ENCODE peak calls at places on chromosomes 5 and 9, in eight cellular contexts. O is prostate gland, L is left ventricle myocardium inferior, I is mesendoderm, Q is substantia nigra, S is tibial nerve, G is lung, R is heart right ventricle. B is an unnamed sample.

GRCh38 chr5:132830436-132831094 is at the start of gene SHROOM1:
- DNase-seq in O (peak; percentile 54), L (peak; percentile 69), I (peak; percentile 69), Q (peak; percentile 25), S (no peak), G (peak; percentile 73), R (peak; percentile 66), B (no peak)

GRCh38 chr9:97861148-97861475 is 8.1 kb downstream of the FOXE1 start:
- DNase-seq in O (no peak), L (no peak), I (no peak), Q (no peak), S (no peak), G (no peak), R (no peak), B (no peak)

GRCh38 chr5:180070726-180071417 is 687 bp downstream of the RNF130 start:
- DNase-seq in O (peak; percentile 37), L (peak; percentile 40), I (peak; percentile 73), Q (no peak), S (no peak), G (peak; percentile 41), R (peak; percentile 61), B (no peak)

GRCh38 chr5:54390015-54390414 is 65.5 kb upstream of the HSPB3 start:
- DNase-seq in O (peak; percentile 76), L (no peak), I (peak; percentile 22), Q (peak; percentile 1), S (no peak), G (no peak), R (no peak), B (peak; percentile 94)

GRCh38 chr9:77547113-77547731 is 100.9 kb downstream of the GNA14 start:
- DNase-seq in O (no peak), L (no peak), I (no peak), Q (no peak), S (no peak), G (no peak), R (no peak), B (no peak)

GRCh38 chr5:154756871-154757646 is 1.9 kb downstream of the LARP1 start:
- DNase-seq in O (peak; percentile 37), L (peak; percentile 65), I (peak; percentile 61), Q (peak; percentile 44), S (peak; percentile 20), G (peak; percentile 52), R (peak; percentile 67), B (no peak)

GRCh38 chr9:19650292-19650691 is 138.5 kb downstream of the SLC24A2 start:
- DNase-seq in O (no peak), L (no peak), I (peak; percentile 60), Q (no peak), S (no peak), G (no peak), R (no peak), B (no peak)

GRCh38 chr9:115952667-115953316 is 200.8 kb upstream of the PAPPA start:
- DNase-seq in O (no peak), L (no peak), I (no peak), Q (no peak), S (no peak), G (no peak), R (no peak), B (no peak)

GRCh38 chr5:84637662-84638375 is 253.1 kb upstream of the EDIL3 start:
- DNase-seq in O (no peak), L (no peak), I (no peak), Q (no peak), S (no peak), G (no peak), R (no peak), B (no peak)

GRCh38 chr5:72951850-72952468 is 3.9 kb upstream of the FCHO2 start:
- DNase-seq in O (peak; percentile 40), L (no peak), I (no peak), Q (no peak), S (no peak), G (no peak), R (no peak), B (peak; percentile 40)

GRCh38 chr5:61827445-61827975 is 478.5 kb upstream of the KIF2A start:
- DNase-seq in O (no peak), L (no peak), I (no peak), Q (no peak), S (no peak), G (no peak), R (no peak), B (no peak)

GRCh38 chr9:113963017-113963620 is 87.0 kb downstream of the ZNF618 start:
- DNase-seq in O (no peak), L (no peak), I (peak; percentile 73), Q (peak; percentile 22), S (no peak), G (peak; percentile 37), R (peak; percentile 31), B (no peak)

GRCh38 chr5:156753846-156754245 is 96.2 kb upstream of the PPP1R2B start:
- DNase-seq in O (no peak), L (no peak), I (peak; percentile 30), Q (no peak), S (no peak), G (no peak), R (no peak), B (no peak)

GRCh38 chr5:139492700-139493192 is 10.2 kb upstream of the STING1 start:
- DNase-seq in O (no peak), L (no peak), I (no peak), Q (no peak), S (no peak), G (no peak), R (no peak), B (no peak)

GRCh38 chr5:58069846-58070245 is 390.0 kb downstream of the PLK2 start:
- DNase-seq in O (peak; percentile 34), L (no peak), I (no peak), Q (no peak), S (no peak), G (no peak), R (no peak), B (peak; percentile 39)

GRCh38 chr5:96752341-96753016 is 55.3 kb downstream of the ERAP1 start:
- DNase-seq in O (peak; percentile 52), L (no peak), I (peak; percentile 55), Q (no peak), S (no peak), G (no peak), R (no peak), B (no peak)

DNA sequence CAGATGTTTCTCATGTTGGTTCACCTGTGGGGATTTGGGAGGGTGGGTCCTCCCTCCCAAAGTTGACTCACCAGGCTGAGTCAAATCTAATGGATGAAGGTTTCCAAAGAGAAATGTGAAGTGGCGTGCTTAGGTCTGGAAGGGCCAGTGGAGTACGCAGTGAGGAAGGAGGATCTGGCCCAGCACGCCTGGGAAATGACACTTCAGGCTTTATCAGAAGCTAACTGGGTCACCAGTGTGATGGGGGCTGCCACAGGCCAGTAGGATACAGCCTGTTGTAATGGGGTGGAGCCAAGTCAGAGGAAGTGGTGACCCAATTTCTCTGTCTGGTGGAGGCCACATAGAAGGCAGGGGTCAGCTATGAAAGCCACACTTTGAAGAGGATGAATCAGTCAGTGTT is 18.0 kb downstream of the POLR1E start:
- DNase-seq in O (no peak), L (no peak), I (peak; percentile 4), Q (no peak), S (no peak), G (peak; percentile 41), R (no peak), B (no peak)
- H3K27ac ChIP-seq in O (no peak overlapping the region), L (no peak overlapping the region), I (no peak overlapping the region), Q (no peak overlapping the region), S (no peak overlapping the region), G (no peak overlapping the region), R (no peak overlapping the region), B (no peak overlapping the region)

GRCh38 chr5:91143840-91144239 is 239.3 kb downstream of the ARRDC3 start:
- DNase-seq in O (no peak), L (no peak), I (no peak), Q (no peak), S (no peak), G (no peak), R (no peak), B (no peak)
- H3K27ac ChIP-seq in O (no peak overlapping the region), L (no peak overlapping the region), I (no peak overlapping the region), Q (no peak overlapping the region), S (no peak overlapping the region), G (no peak overlapping the region), R (no peak overlapping the region), B (no peak overlapping the region)

DNA sequence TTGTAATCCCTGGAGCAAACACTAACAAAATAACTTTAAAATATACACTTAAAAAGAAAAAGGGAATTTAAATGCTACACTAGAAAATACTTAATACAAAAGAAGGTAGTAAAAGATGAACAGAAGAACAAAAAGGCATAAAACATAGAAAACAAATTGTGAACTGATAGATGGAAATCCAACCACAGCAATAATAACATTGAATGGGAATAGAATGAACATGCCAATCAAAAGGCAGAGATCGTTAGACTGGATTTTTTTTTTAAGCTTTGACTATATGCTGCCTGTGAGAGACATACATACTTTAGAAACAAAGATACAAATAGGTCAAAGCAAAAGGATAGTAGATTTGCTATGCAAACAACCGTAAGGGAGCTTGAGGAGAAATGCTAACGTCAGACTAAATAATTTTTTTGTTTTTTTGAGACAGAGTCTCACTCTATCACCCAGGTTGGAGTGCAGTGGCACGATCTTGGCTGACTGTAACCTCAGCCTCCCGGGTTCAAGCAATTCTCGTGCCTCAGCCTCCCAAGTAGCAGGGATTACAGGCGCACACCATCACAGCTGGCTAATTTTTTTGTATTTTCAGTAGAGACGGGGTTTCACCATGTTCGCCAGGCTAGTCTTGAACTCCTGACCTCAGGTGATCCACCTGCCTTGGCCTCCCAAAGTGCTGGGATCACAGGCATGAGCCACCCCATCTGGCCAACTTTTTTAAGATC is 6.5 kb downstream of the ABO start:
- DNase-seq in O (no peak), L (no peak), I (no peak), Q (no peak), S (no peak), G (no peak), R (no peak), B (no peak)
- H3K27ac ChIP-seq in O (no peak overlapping the region), L (peak overlapping the region; percentile 0), I (no peak overlapping the region), Q (no peak overlapping the region), S (no peak overlapping the region), G (no peak overlapping the region), R (no peak overlapping the region), B (no peak overlapping the region)

GRCh38 chr9:5448461-5448860 is 1.9 kb upstream of the CD274 start:
- DNase-seq in O (no peak), L (no peak), I (no peak), Q (no peak), S (no peak), G (no peak), R (no peak), B (no peak)
- H3K27ac ChIP-seq in O (no peak overlapping the region), L (no peak overlapping the region), I (no peak overlapping the region), Q (no peak overlapping the region), S (no peak overlapping the region), G (no peak overlapping the region), R (peak overlapping the region; percentile 88), B (peak overlapping the region; percentile 91)

B was measured in epithelial cell of prostate.